ENCODE peak calls at places on chromosomes 5 and 9, in nine cellular contexts. C is astrocyte of the spinal cord, K is lower leg skin, S is WERI-Rb-1, Z is AG04450, R is HFF-Myc, X is heart right ventricle, Y is right atrium auricular region, T is fibroblast of mammary gland. I is an unnamed sample.

GRCh38 chr5:145636396-145636795 is 198.7 kb downstream of the PRELID2 start:
- DNase-seq in C (no peak), K (no peak), S (no peak), Z (no peak), R (no peak), X (no peak), Y (no peak), T (no peak), I (no peak)

GRCh38 chr5:159833846-159834245 is 82.4 kb upstream of the ADRA1B start:
- DNase-seq in C (no peak), K (no peak), S (no peak), Z (no peak), R (no peak), X (no peak), Y (no peak), T (peak), I (no peak)

GRCh38 chr9:108956098-108956533 is 21.9 kb downstream of the ABITRAM start:
- DNase-seq in C (no peak), K (no peak), S (no peak), Z (no peak), R (no peak), X (no peak), Y (no peak), T (no peak), I (no peak)

GRCh38 chr5:149452665-149453617 is 73.8 kb upstream of the IL17B start:
- DNase-seq in C (peak), K (peak), S (no peak), Z (peak), R (no peak), X (peak), Y (peak), T (peak), I (no peak)

GRCh38 chr9:93468763-93469456 is 15.5 kb upstream of the FAM120AOS start:
- DNase-seq in C (peak), K (no peak), S (peak), Z (no peak), R (no peak), X (peak), Y (no peak), T (peak), I (no peak)

GRCh38 chr9:132027752-132028666 is 51.7 kb downstream of the MED27 start:
- DNase-seq in C (no peak), K (no peak), S (no peak), Z (no peak), R (no peak), X (no peak), Y (no peak), T (peak), I (no peak)

GRCh38 chr9:107390319-107390718 is 99.2 kb downstream of the KLF4 start:
- DNase-seq in C (no peak), K (no peak), S (no peak), Z (no peak), R (no peak), X (no peak), Y (no peak), T (peak), I (no peak)

GRCh38 chr5:80255425-80255751 is 460 bp downstream of the SERINC5 start:
- DNase-seq in C (peak), K (peak), S (peak), Z (no peak), R (no peak), X (peak), Y (peak), T (peak), I (peak)

GRCh38 chr5:120447706-120448239 is 16.3 kb upstream of the PRR16 start:
- DNase-seq in C (peak), K (no peak), S (no peak), Z (no peak), R (no peak), X (no peak), Y (no peak), T (peak), I (no peak)

GRCh38 chr5:124544366-124545055 is 201.9 kb downstream of the ZNF608 start:
- DNase-seq in C (peak), K (no peak), S (no peak), Z (no peak), R (no peak), X (no peak), Y (no peak), T (peak), I (no peak)

GRCh38 chr5:39175273-39175955 is 43.9 kb downstream of the FYB1 start:
- DNase-seq in C (no peak), K (no peak), S (no peak), Z (no peak), R (no peak), X (no peak), Y (no peak), T (no peak), I (no peak)

GRCh38 chr9:117407436-117408022 is 7.3 kb downstream of the ASTN2 start:
- DNase-seq in C (no peak), K (no peak), S (peak), Z (no peak), R (no peak), X (no peak), Y (no peak), T (no peak), I (no peak)

GRCh38 chr5:16913840-16914435 is 22.1 kb downstream of the MYO10 start:
- DNase-seq in C (no peak), K (no peak), S (no peak), Z (no peak), R (no peak), X (no peak), Y (no peak), T (no peak), I (no peak)

GRCh38 chr9:122931851-122932199 is 513 bp upstream of the ZBTB26 start:
- DNase-seq in C (no peak), K (no peak), S (no peak), Z (no peak), R (no peak), X (no peak), Y (no peak), T (peak), I (no peak)

GRCh38 chr9:135584371-135584770 is 22.8 kb downstream of the PAEP start:
- DNase-seq in C (no peak), K (no peak), S (no peak), Z (no peak), R (no peak), X (no peak), Y (peak), T (no peak), I (no peak)

GRCh38 chr9:77422969-77423368 is 225.2 kb downstream of the GNA14 start:
- DNase-seq in C (no peak), K (no peak), S (no peak), Z (no peak), R (no peak), X (no peak), Y (no peak), T (no peak), I (no peak)

GRCh38 chr5:10265245-10266109 is 15.4 kb downstream of the CCT5 start:
- DNase-seq in C (no peak), K (no peak), S (no peak), Z (no peak), R (no peak), X (no peak), Y (peak), T (no peak), I (no peak)

GRCh38 chr9:135500071-135500524 is 384 bp upstream of the MRPS2 start:
- DNase-seq in C (no peak), K (no peak), S (no peak), Z (no peak), R (no peak), X (no peak), Y (no peak), T (peak), I (no peak)

GRCh38 chr5:125065114-125065513 is 318.7 kb upstream of the ZNF608 start:
- DNase-seq in C (no peak), K (no peak), S (no peak), Z (no peak), R (no peak), X (no peak), Y (no peak), T (no peak), I (no peak)

GRCh38 chr9:27398982-27399653 is 102.2 kb upstream of the EQTN start:
- DNase-seq in C (no peak), K (no peak), S (no peak), Z (no peak), R (no peak), X (no peak), Y (no peak), T (no peak), I (no peak)

GRCh38 chr9:92245005-92245797 is 48.3 kb downstream of the IARS1 start:
- DNase-seq in C (peak), K (no peak), S (no peak), Z (peak), R (no peak), X (no peak), Y (no peak), T (peak), I (no peak)

GRCh38 chr5:39156082-39156481 is 63.3 kb downstream of the FYB1 start:
- DNase-seq in C (no peak), K (no peak), S (no peak), Z (no peak), R (no peak), X (no peak), Y (no peak), T (no peak), I (no peak)

GRCh38 chr9:304519-305185 is 90.0 kb downstream of the DOCK8 start:
- DNase-seq in C (no peak), K (peak), S (no peak), Z (no peak), R (no peak), X (no peak), Y (no peak), T (no peak), I (no peak)

GRCh38 chr5:100430268-100430900 is 104.8 kb upstream of the FAM174A start:
- DNase-seq in C (peak), K (peak), S (peak), Z (peak), R (peak), X (peak), Y (no peak), T (peak), I (peak)

GRCh38 chr9:122991370-122991830 is 42.1 kb upstream of the GPR21 start:
- DNase-seq in C (peak), K (peak), S (no peak), Z (peak), R (peak), X (peak), Y (no peak), T (peak), I (no peak)

GRCh38 chr5:53194086-53194485 is 84.5 kb upstream of the MOCS2 start:
- DNase-seq in C (no peak), K (no peak), S (no peak), Z (no peak), R (peak), X (no peak), Y (no peak), T (peak), I (no peak)

GRCh38 chr5:65535529-65535987 is 27.4 kb downstream of the CENPK start:
- DNase-seq in C (peak), K (no peak), S (no peak), Z (no peak), R (no peak), X (no peak), Y (no peak), T (peak), I (no peak)
- H3K4me3 ChIP-seq in C (no peak), K (no peak), S (no peak), Z (no peak), R (no peak), X (no peak), Y (no peak), T (no peak), I (no peak)

GRCh38 chr9:33926746-33927485 is 110.0 kb downstream of the UBE2R2 start:
- DNase-seq in C (no peak), K (no peak), S (no peak), Z (no peak), R (no peak), X (no peak), Y (no peak), T (no peak), I (no peak)

GRCh38 chr9:33923998-33924701 is 107.2 kb downstream of the UBE2R2 start:
- DNase-seq in C (no peak), K (no peak), S (no peak), Z (no peak), R (no peak), X (no peak), Y (no peak), T (no peak), I (no peak)

GRCh38 chr9:33923079-33923478 is 106.1 kb downstream of the UBE2R2 start:
- DNase-seq in C (no peak), K (no peak), S (no peak), Z (no peak), R (no peak), X (no peak), Y (no peak), T (no peak), I (no peak)

GRCh38 chr9:33927694-33928093 is 110.7 kb downstream of the UBE2R2 start:
- DNase-seq in C (no peak), K (no peak), S (no peak), Z (no peak), R (no peak), X (no peak), Y (no peak), T (no peak), I (no peak)

GRCh38 chr9:33924978-33925797 is 108.2 kb downstream of the UBE2R2 start:
- DNase-seq in C (peak), K (no peak), S (peak), Z (peak), R (no peak), X (peak), Y (peak), T (peak), I (no peak)
- H3K4me3 ChIP-seq in C (no peak), K (no peak), S (no peak), Z (no peak), R (no peak), X (no peak), Y (no peak), T (no peak), I (no peak)

GRCh38 chr5:40410939-40411635 is 268.6 kb upstream of the PTGER4 start:
- DNase-seq in C (peak), K (no peak), S (no peak), Z (no peak), R (no peak), X (peak), Y (no peak), T (peak), I (no peak)
- H3K4me3 ChIP-seq in C (no peak), K (no peak), S (no peak), Z (no peak), R (no peak), X (no peak), Y (no peak), T (no peak), I (no peak)

DNA sequence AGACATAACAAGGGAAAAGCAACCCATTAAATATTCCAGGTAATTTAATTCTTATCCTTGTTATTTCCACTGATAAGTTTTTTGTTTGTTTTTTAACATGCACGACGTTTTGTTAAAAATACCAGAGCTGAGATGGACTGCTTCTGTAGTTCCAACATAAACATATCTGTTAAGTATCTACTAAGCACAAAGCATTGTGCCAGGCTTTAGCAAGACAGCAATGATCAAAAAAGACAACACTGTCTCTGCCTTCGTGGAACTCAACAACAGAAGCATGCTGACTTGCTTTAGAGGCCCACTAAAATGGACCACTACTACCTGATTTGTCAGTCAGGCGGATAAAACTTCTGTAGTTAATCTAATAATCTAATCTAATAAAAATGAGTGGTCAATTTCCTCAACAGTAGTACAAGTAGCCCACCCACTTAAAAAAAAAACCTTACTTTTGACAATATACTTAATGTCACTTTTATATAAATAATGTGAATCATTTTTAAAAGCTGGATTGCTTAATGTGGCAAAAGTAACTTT is 3.1 kb downstream of the RAB14 start:
- DNase-seq in C (no peak), K (no peak), S (no peak), Z (no peak), R (no peak), X (no peak), Y (no peak), T (no peak), I (no peak)
- H3K4me3 ChIP-seq in C (no peak), K (no peak), S (no peak), Z (peak), R (peak), X (no peak), Y (no peak), T (no peak), I (peak)

GRCh38 chr5:180787025-180787424 is 15.6 kb downstream of the MGAT1 start:
- DNase-seq in C (no peak), K (peak), S (peak), Z (no peak), R (no peak), X (no peak), Y (no peak), T (peak), I (no peak)

GRCh38 chr5:180785794-180786221 is 16.8 kb downstream of the MGAT1 start:
- DNase-seq in C (peak), K (peak), S (no peak), Z (peak), R (no peak), X (no peak), Y (no peak), T (peak), I (peak)

GRCh38 chr5:180787711-180788431 is 14.7 kb downstream of the MGAT1 start:
- DNase-seq in C (peak), K (no peak), S (peak), Z (no peak), R (no peak), X (no peak), Y (no peak), T (no peak), I (no peak)

GRCh38 chr5:180785151-180785781 is 17.3 kb downstream of the MGAT1 start:
- DNase-seq in C (peak), K (peak), S (no peak), Z (peak), R (no peak), X (no peak), Y (no peak), T (peak), I (no peak)

GRCh38 chr5:180786398-180787005 is 16.1 kb downstream of the MGAT1 start:
- DNase-seq in C (peak), K (no peak), S (no peak), Z (no peak), R (no peak), X (no peak), Y (no peak), T (peak), I (no peak)
- H3K4me3 ChIP-seq in C (no peak), K (no peak), S (no peak), Z (no peak), R (no peak), X (no peak), Y (no peak), T (no peak), I (no peak)

DNA sequence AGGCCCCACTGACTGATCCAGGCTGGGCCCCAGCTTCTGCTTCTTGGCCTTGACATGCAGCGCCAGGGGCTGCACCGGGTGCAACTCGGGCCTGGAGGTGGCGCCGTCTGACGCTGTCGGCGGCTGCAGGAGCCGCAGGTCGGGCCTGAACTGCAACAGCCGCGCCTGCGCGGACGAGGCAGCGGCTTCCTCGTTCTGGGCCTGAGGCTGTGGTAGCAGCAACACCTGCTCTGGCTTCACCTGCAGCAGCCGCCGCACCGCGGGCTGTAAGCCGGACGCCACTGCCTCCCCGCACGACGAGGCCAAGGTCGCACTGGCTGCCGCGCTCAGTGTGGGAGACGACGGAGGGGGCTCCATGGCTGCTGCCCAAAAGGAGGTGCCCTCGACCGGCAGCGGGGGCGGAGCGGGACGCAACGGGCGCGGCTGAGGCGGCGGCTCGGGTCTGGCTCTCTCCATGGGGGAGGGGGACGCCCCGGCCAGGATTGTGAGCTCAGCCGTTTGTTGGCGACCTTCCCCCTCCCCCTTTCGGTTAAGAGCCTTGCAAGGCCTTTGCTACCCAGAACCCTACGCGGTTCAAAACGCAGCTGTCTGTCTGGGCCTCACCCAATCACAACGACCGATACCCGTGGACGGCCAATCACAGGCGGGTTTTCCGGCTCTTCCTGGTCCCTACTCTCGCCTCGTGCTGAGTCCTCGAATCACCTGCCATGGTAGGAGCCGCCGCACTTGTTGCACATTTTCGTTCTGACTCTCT is 438 bp downstream of the SOX30 start:
- DNase-seq in C (peak), K (no peak), S (no peak), Z (no peak), R (no peak), X (peak), Y (no peak), T (peak), I (peak)
- H3K4me3 ChIP-seq in C (peak), K (no peak), S (no peak), Z (peak), R (peak), X (peak), Y (peak), T (peak), I (peak)

DNA sequence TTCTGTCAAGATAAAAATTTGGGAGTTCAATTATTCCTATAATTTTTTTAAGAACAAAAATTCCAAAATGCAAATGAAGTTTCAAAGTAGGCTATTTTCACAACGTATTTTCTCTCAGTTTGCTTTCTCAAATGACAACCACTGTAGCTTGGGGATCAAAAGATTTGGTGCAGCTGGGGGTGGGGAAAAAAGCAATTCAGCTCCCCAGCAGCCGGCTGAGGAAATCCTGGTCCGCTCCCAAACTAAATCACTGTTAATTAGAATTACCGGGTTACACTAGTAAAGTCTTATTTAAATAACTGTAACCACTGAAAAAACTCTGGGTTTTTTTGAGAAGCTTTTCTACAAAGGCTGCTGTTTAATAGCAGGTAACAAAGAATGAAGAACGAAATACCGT is 5.7 kb downstream of the NR6A1 start:
- DNase-seq in C (no peak), K (no peak), S (peak), Z (no peak), R (no peak), X (no peak), Y (no peak), T (no peak), I (no peak)
- H3K4me3 ChIP-seq in C (no peak), K (no peak), S (peak), Z (no peak), R (no peak), X (no peak), Y (no peak), T (no peak), I (no peak)

GRCh38 chr9:129142536-129142935 is 31.3 kb downstream of the PTPA start:
- DNase-seq in C (no peak), K (no peak), S (no peak), Z (no peak), R (no peak), X (no peak), Y (no peak), T (no peak), I (no peak)

GRCh38 chr9:129142115-129142514 is 30.9 kb downstream of the PTPA start:
- DNase-seq in C (no peak), K (no peak), S (no peak), Z (no peak), R (no peak), X (no peak), Y (no peak), T (no peak), I (no peak)

GRCh38 chr9:129145316-129145715 is 32.7 kb downstream of the IER5L start:
- DNase-seq in C (no peak), K (no peak), S (no peak), Z (no peak), R (no peak), X (no peak), Y (no peak), T (peak), I (no peak)

GRCh38 chr9:129143031-129143441 is 31.8 kb downstream of the PTPA start:
- DNase-seq in C (peak), K (peak), S (peak), Z (peak), R (peak), X (peak), Y (peak), T (peak), I (peak)

GRCh38 chr9:129143461-129143927 is 32.3 kb downstream of the PTPA start:
- DNase-seq in C (peak), K (no peak), S (no peak), Z (no peak), R (no peak), X (peak), Y (peak), T (peak), I (peak)
- H3K4me3 ChIP-seq in C (peak), K (no peak), S (no peak), Z (peak), R (peak), X (peak), Y (no peak), T (peak), I (peak)

DNA sequence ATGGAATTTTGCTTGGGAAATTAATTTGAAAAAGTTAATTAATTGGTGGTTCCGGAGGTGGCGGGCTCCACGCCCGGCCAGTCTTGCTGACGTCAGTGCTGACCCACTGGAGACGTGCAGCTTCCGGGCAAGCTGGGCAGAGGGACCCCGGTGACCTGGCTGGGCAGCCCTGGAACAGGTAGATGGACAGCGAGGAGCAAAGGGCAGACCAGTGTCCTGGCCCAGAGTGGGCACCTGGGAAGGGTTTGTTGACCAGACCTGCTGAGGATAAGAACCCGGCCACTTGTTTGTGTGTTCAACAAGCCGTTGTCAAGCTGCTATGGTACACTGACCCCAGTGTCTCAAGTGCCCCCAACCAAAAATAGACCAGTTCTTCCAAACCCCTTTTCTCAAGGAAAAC is 17.5 kb downstream of the CXXC5 start:
- DNase-seq in C (no peak), K (no peak), S (no peak), Z (no peak), R (no peak), X (no peak), Y (no peak), T (no peak), I (no peak)
- H3K4me3 ChIP-seq in C (no peak), K (no peak), S (no peak), Z (no peak), R (no peak), X (no peak), Y (no peak), T (no peak), I (no peak)

I was measured in lower lobe of right lung.